ENCODE peak calls at places on chromosomes 13 and 19, in five cellular contexts. U is GM18507, G is ovary, H is AG09309, D is Peyer's patch. R is an unnamed sample.

GRCh38 chr13:51125495-51126226 is 14.6 kb upstream of the C13orf42 start:
- DNase-seq in G (no peak), D (no peak), U (peak; percentile 12), H (peak; percentile 17), R (no peak)

GRCh38 chr19:19463348-19464117 is 51.8 kb downstream of the TSSK6 start:
- DNase-seq in H (peak; percentile 23), U (no peak), D (no peak), G (peak; percentile 55), R (no peak)

GRCh38 chr13:90792335-90792734 is 555.2 kb upstream of the MIR17HG start:
- DNase-seq in H (no peak), U (no peak), G (no peak), D (no peak), R (no peak)

GRCh38 chr13:109737606-109738005 is 48.8 kb downstream of the IRS2 start:
- DNase-seq in D (no peak), G (no peak), H (no peak), U (no peak), R (no peak)

GRCh38 chr13:110014719-110015118 is 228.3 kb upstream of the IRS2 start:
- DNase-seq in G (no peak), U (no peak), H (no peak), D (no peak), R (no peak)

GRCh38 chr19:5801796-5802616 is 2.9 kb upstream of the NRTN start:
- DNase-seq in G (no peak), H (no peak), D (no peak), U (no peak), R (no peak)

GRCh38 chr13:40973409-40973808 is 45.7 kb downstream of the ELF1 start:
- DNase-seq in H (no peak), G (no peak), U (no peak), D (no peak), R (no peak)

GRCh38 chr19:4327252-4327876 is 11.3 kb downstream of the STAP2 start:
- DNase-seq in D (no peak), U (no peak), H (no peak), G (peak; percentile 95), R (no peak)

GRCh38 chr13:95713651-95714050 is 36.7 kb downstream of the DNAJC3 start:
- DNase-seq in H (no peak), G (no peak), U (no peak), D (no peak), R (no peak)

GRCh38 chr19:4803736-4804695 is 12.5 kb downstream of the FEM1A start:
- DNase-seq in U (peak; percentile 45), H (no peak), G (peak; percentile 60), D (peak; percentile 63), R (no peak)

GRCh38 chr13:44899967-44900366 is 89.3 kb downstream of the NUFIP1 start:
- DNase-seq in U (no peak), G (no peak), H (no peak), D (no peak), R (no peak)

GRCh38 chr19:38018694-38019426 is 111.9 kb downstream of the SIPA1L3 start:
- DNase-seq in G (no peak), H (no peak), D (no peak), U (no peak), R (no peak)

GRCh38 chr13:63696055-63696454 is 2280.4 kb upstream of the PCDH20 start:
- DNase-seq in H (no peak), U (no peak), D (no peak), G (no peak), R (no peak)

GRCh38 chr13:85586422-85586831 is 212.8 kb downstream of the SLITRK6 start:
- DNase-seq in U (no peak), G (no peak), H (no peak), D (no peak), R (no peak)

GRCh38 chr19:46637224-46637623 is 1.2 kb upstream of the GNG8 start:
- DNase-seq in H (no peak), G (no peak), U (no peak), D (no peak), R (no peak)

GRCh38 chr13:84137292-84137691 is 255.0 kb upstream of the SLITRK1 start:
- DNase-seq in G (no peak), D (no peak), H (peak; percentile 21), U (no peak), R (peak; percentile 12)

GRCh38 chr13:100478107-100478809 is 110.3 kb downstream of the GGACT start:
- DNase-seq in D (no peak), U (no peak), G (no peak), H (no peak), R (no peak)

GRCh38 chr13:31884556-31884955 is 145.2 kb downstream of the RXFP2 start:
- DNase-seq in D (no peak), H (no peak), G (no peak), U (no peak), R (no peak)

GRCh38 chr19:53977991-53978731 is 13.3 kb upstream of the CACNG6 start:
- DNase-seq in D (no peak), U (no peak), H (peak; percentile 32), G (no peak), R (no peak)

GRCh38 chr19:53008061-53008778 is 5.5 kb upstream of the ERVV-1 start:
- DNase-seq in G (no peak), U (no peak), H (no peak), D (no peak), R (no peak)

GRCh38 chr13:73482556-73482955 is 423.8 kb downstream of the KLF5 start:
- DNase-seq in H (no peak), U (no peak), D (no peak), G (no peak), R (no peak)

GRCh38 chr19:45376045-45376724 is 5.8 kb upstream of the ERCC2 start:
- DNase-seq in U (no peak), G (no peak), H (peak; percentile 91), D (no peak), R (no peak)

GRCh38 chr19:1591421-1592022 is 1.1 kb downstream of the MBD3 start:
- DNase-seq in U (no peak), H (no peak), G (no peak), D (peak; percentile 49), R (no peak)

GRCh38 chr13:75647126-75647784 is 11.1 kb downstream of the LMO7 start:
- DNase-seq in D (no peak), U (no peak), H (no peak), G (no peak), R (no peak)

GRCh38 chr13:113305208-113305607 is 8.2 kb downstream of the LAMP1 start:
- DNase-seq in U (no peak), G (no peak), H (peak; percentile 23), D (no peak), R (no peak)

GRCh38 chr13:44230736-44231135 is 142.9 kb upstream of the SERP2 start:
- DNase-seq in H (no peak), U (no peak), G (no peak), D (no peak), R (no peak)

GRCh38 chr19:38506723-38507550 is 73.4 kb downstream of the RYR1 start:
- DNase-seq in U (peak; percentile 82), D (peak; percentile 65), H (no peak), G (peak; percentile 98), R (peak; percentile 42)

GRCh38 chr13:78602561-78603239 is 652 bp downstream of the POU4F1 start:
- DNase-seq in H (no peak), D (no peak), U (no peak), G (no peak), R (no peak)

GRCh38 chr13:33434676-33435075 is 149.1 kb upstream of the STARD13 start:
- DNase-seq in G (no peak), H (no peak), D (no peak), U (no peak), R (no peak)

GRCh38 chr13:53368948-53369347 is 340.3 kb downstream of the OLFM4 start:
- DNase-seq in D (no peak), U (no peak), H (no peak), G (no peak), R (no peak)

GRCh38 chr19:49866933-49867782 is at the start of gene PNKP:
- DNase-seq in H (no peak), U (peak; percentile 82), D (peak; percentile 94), G (peak; percentile 91), R (peak; percentile 49)

GRCh38 chr13:80502359-80502758 is 161.4 kb upstream of the SPRY2 start:
- DNase-seq in G (no peak), H (no peak), D (no peak), U (no peak), R (no peak)

GRCh38 chr13:85261757-85262346 is 537.4 kb downstream of the SLITRK6 start:
- DNase-seq in G (no peak), U (no peak), H (no peak), D (no peak), R (no peak)

GRCh38 chr19:31553112-31553843 is 204.0 kb upstream of the TSHZ3 start:
- DNase-seq in D (no peak), G (no peak), U (no peak), H (no peak), R (no peak)

GRCh38 chr13:113663934-113664333 is 3.1 kb upstream of the GRK1 start:
- DNase-seq in D (peak; percentile 34), U (no peak), G (no peak), H (no peak), R (no peak)

GRCh38 chr13:80011448-80012212 is 329.3 kb downstream of the SPRY2 start:
- DNase-seq in H (no peak), G (no peak), D (no peak), U (no peak), R (no peak)

R was measured in SIG-M5.